ENCODE peak calls at places on chromosomes 6 and 20, in four cellular contexts. One of them, this sample, is unnamed. For H3K4me1, the result is how much of the 10 kb centered on the place peaks cover.

GRCh38 chr6:74366634-74367033 is 670.6 kb downstream of the CD109 start:
- DNase-seq in ovary: no peak
- DNase-seq in tibial nerve: no peak
- DNase-seq in cardiac muscle cell: no peak
- DNase-seq in this sample: no peak

GRCh38 chr20:50762045-50762422 is 30.7 kb downstream of the PARD6B start:
- DNase-seq in ovary: no peak
- DNase-seq in tibial nerve: no peak
- DNase-seq in cardiac muscle cell: peak
- DNase-seq in this sample: no peak

GRCh38 chr6:146544783-146545182 is 1.1 kb downstream of the RAB32 start:
- DNase-seq in ovary: no peak
- DNase-seq in cardiac muscle cell: peak
- DNase-seq in tibial nerve: no peak
- DNase-seq in this sample: no peak

GRCh38 chr20:32343438-32343837 is 14.7 kb upstream of the ASXL1 start:
- DNase-seq in ovary: no peak
- DNase-seq in tibial nerve: no peak
- DNase-seq in cardiac muscle cell: peak
- DNase-seq in this sample: no peak

GRCh38 chr6:170237999-170238740 is 52.7 kb downstream of the DLL1 start:
- DNase-seq in cardiac muscle cell: no peak
- DNase-seq in tibial nerve: peak
- DNase-seq in ovary: peak
- DNase-seq in this sample: no peak

GRCh38 chr20:3173582-3174441 is 463 bp upstream of the LZTS3 start:
- DNase-seq in cardiac muscle cell: peak
- DNase-seq in tibial nerve: peak
- DNase-seq in ovary: peak
- DNase-seq in this sample: peak

GRCh38 chr20:54680872-54681297 is 205.5 kb downstream of the DOK5 start:
- DNase-seq in cardiac muscle cell: peak
- DNase-seq in ovary: peak
- DNase-seq in tibial nerve: no peak
- DNase-seq in this sample: no peak

GRCh38 chr6:151959086-151959485 is 151.6 kb downstream of the ESR1 start:
- DNase-seq in cardiac muscle cell: no peak
- DNase-seq in ovary: no peak
- DNase-seq in tibial nerve: no peak
- DNase-seq in this sample: no peak

GRCh38 chr6:13479971-13480434 is 7.4 kb downstream of the GFOD1 start:
- DNase-seq in ovary: no peak
- DNase-seq in cardiac muscle cell: no peak
- DNase-seq in tibial nerve: no peak
- DNase-seq in this sample: no peak

GRCh38 chr20:25987073-25987927 is 290.6 kb upstream of the ZNF337 start:
- DNase-seq in tibial nerve: no peak
- DNase-seq in ovary: peak
- DNase-seq in cardiac muscle cell: peak
- DNase-seq in this sample: no peak

GRCh38 chr20:58932170-58932569 is 48.9 kb upstream of the NELFCD start:
- DNase-seq in ovary: no peak
- DNase-seq in cardiac muscle cell: no peak
- DNase-seq in tibial nerve: no peak
- DNase-seq in this sample: no peak

GRCh38 chr20:62704341-62704948 is 4.2 kb upstream of the NTSR1 start:
- DNase-seq in tibial nerve: peak
- DNase-seq in cardiac muscle cell: peak
- DNase-seq in ovary: peak
- DNase-seq in this sample: no peak

GRCh38 chr6:125693480-125693879 is 56.0 kb upstream of the HEY2 start:
- DNase-seq in cardiac muscle cell: no peak
- DNase-seq in tibial nerve: no peak
- DNase-seq in ovary: no peak
- DNase-seq in this sample: no peak

GRCh38 chr6:41558033-41558807 is 12.0 kb downstream of the FOXP4 start:
- DNase-seq in ovary: no peak
- DNase-seq in cardiac muscle cell: no peak
- DNase-seq in tibial nerve: no peak
- DNase-seq in this sample: no peak

GRCh38 chr6:105993341-105993740 is 92.8 kb upstream of the PRDM1 start:
- DNase-seq in cardiac muscle cell: no peak
- DNase-seq in ovary: no peak
- DNase-seq in tibial nerve: no peak
- DNase-seq in this sample: no peak

GRCh38 chr20:41327178-41327577 is 9.6 kb upstream of the ZHX3 start:
- DNase-seq in tibial nerve: no peak
- DNase-seq in cardiac muscle cell: no peak
- DNase-seq in ovary: no peak
- DNase-seq in this sample: no peak

GRCh38 chr6:7381092-7381491 is 8.4 kb downstream of the CAGE1 start:
- DNase-seq in tibial nerve: no peak
- DNase-seq in ovary: no peak
- DNase-seq in cardiac muscle cell: no peak
- DNase-seq in this sample: no peak

GRCh38 chr20:51189814-51190782 is 167.2 kb upstream of the KCNG1 start:
- DNase-seq in cardiac muscle cell: no peak
- DNase-seq in tibial nerve: no peak
- DNase-seq in ovary: no peak
- DNase-seq in this sample: no peak

GRCh38 chr6:29731281-29731680 is 8.0 kb downstream of the HLA-F start:
- DNase-seq in tibial nerve: no peak
- DNase-seq in cardiac muscle cell: no peak
- DNase-seq in ovary: no peak
- DNase-seq in this sample: no peak

GRCh38 chr20:37914672-37915433 is 11.9 kb downstream of the VSTM2L start:
- DNase-seq in ovary: no peak
- DNase-seq in tibial nerve: no peak
- DNase-seq in cardiac muscle cell: peak
- DNase-seq in this sample: no peak

GRCh38 chr6:15887491-15888461 is 224.9 kb upstream of the DTNBP1 start:
- DNase-seq in ovary: no peak
- DNase-seq in cardiac muscle cell: no peak
- DNase-seq in tibial nerve: no peak
- DNase-seq in this sample: no peak

GRCh38 chr6:138386897-138387296 is 9.2 kb downstream of the SMIM28 start:
- DNase-seq in cardiac muscle cell: no peak
- DNase-seq in ovary: no peak
- DNase-seq in tibial nerve: no peak
- DNase-seq in this sample: no peak

GRCh38 chr6:157246048-157246630 is 77.2 kb downstream of the TMEM242 start:
- DNase-seq in tibial nerve: no peak
- DNase-seq in ovary: peak
- DNase-seq in cardiac muscle cell: peak
- DNase-seq in this sample: no peak

GRCh38 chr6:28211840-28212509 is 13.1 kb upstream of the ZSCAN9 start:
- DNase-seq in ovary: no peak
- DNase-seq in tibial nerve: no peak
- DNase-seq in cardiac muscle cell: no peak
- DNase-seq in this sample: no peak

GRCh38 chr6:3208096-3208774 is 19.2 kb downstream of the TUBB2B start:
- DNase-seq in ovary: no peak
- DNase-seq in cardiac muscle cell: peak
- DNase-seq in tibial nerve: no peak
- DNase-seq in this sample: no peak

GRCh38 chr6:17705778-17706579 is 746 bp downstream of the NUP153 start:
- DNase-seq in cardiac muscle cell: peak
- DNase-seq in tibial nerve: peak
- DNase-seq in ovary: peak
- DNase-seq in this sample: peak

GRCh38 chr20:57708694-57709673 is 831 bp downstream of the PMEPA1 start:
- DNase-seq in tibial nerve: no peak
- DNase-seq in cardiac muscle cell: peak
- DNase-seq in ovary: peak
- DNase-seq in this sample: peak

GRCh38 chr6:108174371-108175175 is 8.8 kb downstream of the NR2E1 start:
- DNase-seq in cardiac muscle cell: peak
- DNase-seq in tibial nerve: no peak
- DNase-seq in ovary: no peak
- DNase-seq in this sample: no peak

GRCh38 chr6:90537027-90537426 is 49.8 kb downstream of the MAP3K7 start:
- DNase-seq in tibial nerve: no peak
- DNase-seq in cardiac muscle cell: peak
- DNase-seq in ovary: no peak
- DNase-seq in this sample: no peak

GRCh38 chr20:25063981-25064380 is 6.0 kb upstream of the ACSS1 start:
- DNase-seq in tibial nerve: no peak
- DNase-seq in cardiac muscle cell: no peak
- DNase-seq in ovary: no peak
- DNase-seq in this sample: no peak

GRCh38 chr6:111872521-111873177 is 603 bp downstream of the FYN start:
- DNase-seq in tibial nerve: peak
- DNase-seq in cardiac muscle cell: no peak
- DNase-seq in ovary: peak
- DNase-seq in this sample: peak

GRCh38 chr6:111551521-111552231 is 54.0 kb downstream of the TRAF3IP2 start:
- DNase-seq in cardiac muscle cell: no peak
- DNase-seq in ovary: no peak
- DNase-seq in tibial nerve: no peak
- DNase-seq in this sample: no peak

GRCh38 chr20:49594143-49594928 is 26.4 kb upstream of the PTGIS start:
- DNase-seq in ovary: no peak
- DNase-seq in cardiac muscle cell: peak
- DNase-seq in tibial nerve: no peak
- DNase-seq in this sample: no peak

GRCh38 chr6:100612101-100612500 is 147.4 kb upstream of the SIM1 start:
- DNase-seq in tibial nerve: no peak
- DNase-seq in ovary: no peak
- DNase-seq in cardiac muscle cell: no peak
- DNase-seq in this sample: no peak

GRCh38 chr6:100618349-100618671 is 153.6 kb upstream of the SIM1 start:
- DNase-seq in ovary: no peak
- DNase-seq in tibial nerve: no peak
- DNase-seq in cardiac muscle cell: no peak
- DNase-seq in this sample: no peak

GRCh38 chr6:100617633-100618348 is 153.1 kb upstream of the SIM1 start:
- DNase-seq in cardiac muscle cell: no peak
- DNase-seq in tibial nerve: no peak
- DNase-seq in ovary: no peak
- DNase-seq in this sample: no peak

GRCh38 chr6:100614933-100615332 is 150.2 kb upstream of the SIM1 start:
- DNase-seq in ovary: no peak
- DNase-seq in tibial nerve: no peak
- DNase-seq in cardiac muscle cell: no peak
- DNase-seq in this sample: no peak

DNA sequence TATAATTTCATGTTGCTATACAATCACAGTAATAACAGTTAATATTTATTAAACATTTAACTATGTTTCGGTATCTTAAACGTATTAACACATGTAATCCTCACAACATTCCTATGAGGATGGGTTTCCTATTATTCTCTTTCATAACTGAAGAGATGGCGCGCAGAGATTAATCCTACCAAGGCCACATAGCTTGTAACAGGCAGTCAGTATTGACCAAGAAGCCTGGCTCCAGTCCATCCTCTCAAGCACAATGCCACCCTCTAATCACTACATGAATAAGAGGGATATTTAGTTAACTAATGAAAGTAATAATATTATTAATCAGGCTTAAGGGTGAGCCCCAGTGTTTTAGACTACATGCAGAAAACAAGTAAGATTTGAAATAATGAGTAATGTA is 149.7 kb upstream of the SIM1 start:
- DNase-seq in ovary: no peak
- DNase-seq in tibial nerve: no peak
- DNase-seq in cardiac muscle cell: peak
- DNase-seq in this sample: no peak
- H3K4me3 ChIP-seq in ovary: no peak
- H3K4me3 ChIP-seq in tibial nerve: no peak
- H3K4me3 ChIP-seq in cardiac muscle cell: no peak
- H3K4me3 ChIP-seq in this sample: no peak

DNA sequence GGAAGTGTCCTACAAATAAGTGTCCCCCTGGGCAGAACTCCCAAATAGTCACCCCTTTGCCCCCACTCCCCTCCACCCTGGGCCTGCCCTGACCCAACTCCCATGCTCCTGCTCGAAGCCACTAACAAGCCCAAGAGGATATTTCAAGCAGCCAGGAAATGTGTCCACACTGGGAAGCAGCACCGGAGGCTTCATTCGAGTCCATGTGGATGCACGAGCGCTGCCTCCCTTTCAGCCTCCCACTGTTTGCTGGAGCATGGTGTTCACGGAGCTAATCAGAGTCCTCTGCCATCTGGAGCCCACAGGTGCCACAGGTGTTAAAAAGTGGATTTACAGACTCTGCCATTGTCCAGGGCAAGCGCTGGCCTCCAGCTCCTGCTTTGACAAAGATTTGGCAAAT is 177.6 kb downstream of the TTLL2 start:
- DNase-seq in tibial nerve: no peak
- DNase-seq in cardiac muscle cell: no peak
- DNase-seq in ovary: no peak
- DNase-seq in this sample: no peak
- H3K4me1 ChIP-seq in tibial nerve: under half
- H3K4me1 ChIP-seq in cardiac muscle cell: under half
- H3K4me1 ChIP-seq in ovary: under half
- H3K4me1 ChIP-seq in this sample: under half

GRCh38 chr6:55175078-55175777 is 913 bp downstream of the HCRTR2 start:
- DNase-seq in tibial nerve: no peak
- DNase-seq in ovary: no peak
- DNase-seq in cardiac muscle cell: no peak
- DNase-seq in this sample: no peak
- H3K4me3 ChIP-seq in tibial nerve: no peak
- H3K4me3 ChIP-seq in ovary: no peak
- H3K4me3 ChIP-seq in cardiac muscle cell: no peak
- H3K4me3 ChIP-seq in this sample: no peak

GRCh38 chr6:37072526-37072925 is 67.1 kb downstream of the FGD2 start:
- DNase-seq in ovary: no peak
- DNase-seq in cardiac muscle cell: no peak
- DNase-seq in tibial nerve: no peak
- DNase-seq in this sample: no peak

GRCh38 chr6:37074053-37074827 is 68.8 kb downstream of the FGD2 start:
- DNase-seq in ovary: no peak
- DNase-seq in cardiac muscle cell: peak
- DNase-seq in tibial nerve: no peak
- DNase-seq in this sample: no peak

GRCh38 chr6:37068523-37069270 is 63.2 kb downstream of the FGD2 start:
- DNase-seq in ovary: no peak
- DNase-seq in tibial nerve: no peak
- DNase-seq in cardiac muscle cell: no peak
- DNase-seq in this sample: no peak

DNA sequence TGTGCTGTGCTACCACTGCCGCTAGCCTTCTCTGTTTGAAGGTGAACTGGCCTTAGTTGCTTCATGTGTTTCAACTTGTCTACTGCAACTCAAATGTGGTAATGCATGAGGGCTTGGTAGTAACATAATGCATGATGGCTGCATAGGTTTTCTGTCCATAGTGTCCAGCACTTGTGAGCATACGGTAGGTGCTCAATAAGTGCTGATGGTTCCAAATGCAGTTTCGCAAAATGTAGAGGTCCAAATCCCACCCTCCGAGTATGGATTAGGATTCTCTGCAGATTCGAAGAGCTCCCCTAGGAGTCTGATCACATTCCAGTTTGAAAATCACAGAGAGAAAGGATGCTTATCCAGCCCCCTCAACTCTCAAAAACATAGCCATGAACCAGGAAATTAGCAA is 64.2 kb downstream of the FGD2 start:
- DNase-seq in ovary: no peak
- DNase-seq in cardiac muscle cell: no peak
- DNase-seq in tibial nerve: no peak
- DNase-seq in this sample: no peak
- H3K4me1 ChIP-seq in ovary: under half
- H3K4me1 ChIP-seq in cardiac muscle cell: under half
- H3K4me1 ChIP-seq in tibial nerve: under half
- H3K4me1 ChIP-seq in this sample: under half